ENCODE peak calls at places on chromosomes 6 and 20, in five cellular contexts. K is NCI-H2107; G is effector CD4-positive, alpha-beta T cell; Z is activated naive CD8-positive, alpha-beta T cell treated with anti-CD3 and anti-CD28 coated beads, Interleukin-2, amount 50 U/mL, for 16 hours; U is HT1080. O is an unnamed sample.

GRCh38 chr6:2467929-2468600 is 222.7 kb upstream of the GMDS start:
- DNase-seq in K (no peak), G (no peak), Z (no peak), U (no peak), O (no peak)

GRCh38 chr6:73942581-73942980 is 246.6 kb downstream of the CD109 start:
- DNase-seq in K (no peak), Z (no peak), U (peak), G (no peak), O (no peak)

GRCh38 chr6:154402081-154402780 is 45.6 kb upstream of the IPCEF1 start:
- DNase-seq in K (no peak), Z (no peak), U (no peak), G (no peak), O (no peak)

GRCh38 chr6:165060636-165061190 is 248.7 kb downstream of the C6orf118 start:
- DNase-seq in K (no peak), Z (no peak), U (peak), G (no peak), O (no peak)

GRCh38 chr20:44024820-44025580 is 110.3 kb downstream of the TOX2 start:
- DNase-seq in G (no peak), K (no peak), U (no peak), Z (no peak), O (no peak)

GRCh38 chr6:64547594-64548268 is 912.1 kb downstream of the PHF3 start:
- DNase-seq in K (no peak), G (no peak), U (no peak), Z (no peak), O (no peak)

GRCh38 chr6:90458353-90459224 is 128.3 kb downstream of the MAP3K7 start:
- DNase-seq in K (no peak), U (peak), G (peak), Z (peak), O (no peak)

GRCh38 chr6:54681987-54682386 is 164.6 kb upstream of the FAM83B start:
- DNase-seq in U (peak), G (no peak), K (no peak), Z (no peak), O (no peak)

GRCh38 chr20:49787371-49788357 is 25.0 kb upstream of the SLC9A8 start:
- DNase-seq in Z (no peak), U (no peak), G (no peak), K (no peak), O (no peak)

GRCh38 chr6:489001-489400 is 97.4 kb downstream of the IRF4 start:
- DNase-seq in Z (no peak), K (no peak), G (no peak), U (no peak), O (no peak)

GRCh38 chr6:165680975-165681374 is 17.9 kb upstream of the PDE10A start:
- DNase-seq in Z (no peak), G (no peak), K (no peak), U (no peak), O (no peak)

GRCh38 chr20:52103911-52104545 is 87.6 kb downstream of the ZFP64 start:
- DNase-seq in K (no peak), Z (no peak), U (no peak), G (no peak), O (no peak)

GRCh38 chr6:14796974-14797762 is 448.7 kb upstream of the JARID2 start:
- DNase-seq in U (no peak), G (no peak), Z (no peak), K (no peak), O (no peak)

GRCh38 chr6:143125896-143126573 is 65.3 kb downstream of the AIG1 start:
- DNase-seq in K (no peak), Z (no peak), U (peak), G (no peak), O (no peak)

GRCh38 chr6:2471474-2471873 is 226.1 kb upstream of the GMDS start:
- DNase-seq in U (no peak), K (peak), Z (no peak), G (no peak), O (peak)

GRCh38 chr6:55276745-55277627 is 50.3 kb upstream of the GFRAL start:
- DNase-seq in G (no peak), Z (no peak), U (peak), K (no peak), O (peak)